ENCODE peak calls at places on chromosomes 12 and 14, in four cellular contexts. E is SK-N-SH, M is H1, D is HepG2. K is an unnamed sample.

GRCh38 chr12:8698132-8698829 is 490 bp downstream of the RIMKLB start:
- DNase-seq in E (peak), M (peak), D (no peak), K (peak)

GRCh38 chr12:130795906-130796305 is 43.1 kb downstream of the STX2 start:
- DNase-seq in E (no peak), M (no peak), D (no peak), K (no peak)

GRCh38 chr12:124829008-124829707 is 34.5 kb downstream of the SCARB1 start:
- DNase-seq in E (no peak), M (no peak), D (peak), K (peak)

GRCh38 chr14:102451064-102451352 is 58.6 kb downstream of the ANKRD9 start:
- DNase-seq in E (no peak), M (no peak), D (no peak), K (no peak)

GRCh38 chr14:96136361-96136760 is 68.3 kb upstream of the BDKRB2 start:
- DNase-seq in E (no peak), M (no peak), D (no peak), K (no peak)

GRCh38 chr14:50388256-50388931 is 8.3 kb downstream of the CDKL1 start:
- DNase-seq in E (no peak), M (no peak), D (no peak), K (no peak)

GRCh38 chr12:102388469-102388868 is 91.9 kb downstream of the IGF1 start:
- DNase-seq in E (no peak), M (no peak), D (peak), K (no peak)

GRCh38 chr14:100674897-100675618 is 51.6 kb upstream of the DLK1 start:
- DNase-seq in E (peak), M (no peak), D (no peak), K (no peak)

GRCh38 chr12:43316506-43316905 is 235.5 kb downstream of the ADAMTS20 start:
- DNase-seq in E (no peak), M (no peak), D (no peak), K (no peak)

GRCh38 chr14:56650075-56650474 is 70.5 kb downstream of the TMEM260 start:
- DNase-seq in E (no peak), M (no peak), D (no peak), K (no peak)

GRCh38 chr12:2336409-2336829 is 283.6 kb downstream of the CACNA1C start:
- DNase-seq in E (no peak), M (no peak), D (no peak), K (no peak)

GRCh38 chr12:76764856-76765255 is 941 bp downstream of the ZDHHC17 start:
- DNase-seq in E (peak), M (no peak), D (peak), K (no peak)

GRCh38 chr12:65959452-65959851 is 135.2 kb downstream of the HMGA2 start:
- DNase-seq in E (no peak), M (no peak), D (no peak), K (no peak)

GRCh38 chr12:104452046-104452445 is 4.7 kb upstream of the CHST11 start:
- DNase-seq in E (no peak), M (no peak), D (no peak), K (no peak)

GRCh38 chr14:55782166-55782565 is 202.2 kb downstream of the KTN1 start:
- DNase-seq in E (no peak), M (no peak), D (no peak), K (no peak)

GRCh38 chr12:119772431-119772830 is 104.5 kb downstream of the PRKAB1 start:
- DNase-seq in E (no peak), M (no peak), D (no peak), K (no peak)

GRCh38 chr14:64755661-64756265 is 51.5 kb downstream of the PLEKHG3 start:
- DNase-seq in E (no peak), M (no peak), D (no peak), K (no peak)

GRCh38 chr12:6817056-6817455 is 4.6 kb upstream of the GPR162 start:
- DNase-seq in E (no peak), M (no peak), D (no peak), K (no peak)

GRCh38 chr12:78087363-78087675 is 256.6 kb downstream of the NAV3 start:
- DNase-seq in E (no peak), M (no peak), D (no peak), K (no peak)

GRCh38 chr14:61997146-61997545 is 234.9 kb downstream of the SNAPC1 start:
- DNase-seq in E (no peak), M (no peak), D (no peak), K (no peak)

GRCh38 chr14:61994589-61994988 is 232.4 kb downstream of the SNAPC1 start:
- DNase-seq in E (no peak), M (no peak), D (no peak), K (no peak)

GRCh38 chr14:61988240-61988639 is 226.0 kb downstream of the SNAPC1 start:
- DNase-seq in E (no peak), M (no peak), D (no peak), K (no peak)

GRCh38 chr14:61992139-61992538 is 229.9 kb downstream of the SNAPC1 start:
- DNase-seq in E (no peak), M (no peak), D (no peak), K (peak)
- TF ChIP-seq JUND in E (no peak), M (no peak), D (no peak), K (no peak)

GRCh38 chr14:52879958-52880357 is 70.9 kb downstream of the FERMT2 start:
- DNase-seq in E (no peak), M (no peak), D (no peak), K (no peak)
- TF ChIP-seq JUND in E (no peak), M (no peak), D (no peak), K (no peak)

DNA sequence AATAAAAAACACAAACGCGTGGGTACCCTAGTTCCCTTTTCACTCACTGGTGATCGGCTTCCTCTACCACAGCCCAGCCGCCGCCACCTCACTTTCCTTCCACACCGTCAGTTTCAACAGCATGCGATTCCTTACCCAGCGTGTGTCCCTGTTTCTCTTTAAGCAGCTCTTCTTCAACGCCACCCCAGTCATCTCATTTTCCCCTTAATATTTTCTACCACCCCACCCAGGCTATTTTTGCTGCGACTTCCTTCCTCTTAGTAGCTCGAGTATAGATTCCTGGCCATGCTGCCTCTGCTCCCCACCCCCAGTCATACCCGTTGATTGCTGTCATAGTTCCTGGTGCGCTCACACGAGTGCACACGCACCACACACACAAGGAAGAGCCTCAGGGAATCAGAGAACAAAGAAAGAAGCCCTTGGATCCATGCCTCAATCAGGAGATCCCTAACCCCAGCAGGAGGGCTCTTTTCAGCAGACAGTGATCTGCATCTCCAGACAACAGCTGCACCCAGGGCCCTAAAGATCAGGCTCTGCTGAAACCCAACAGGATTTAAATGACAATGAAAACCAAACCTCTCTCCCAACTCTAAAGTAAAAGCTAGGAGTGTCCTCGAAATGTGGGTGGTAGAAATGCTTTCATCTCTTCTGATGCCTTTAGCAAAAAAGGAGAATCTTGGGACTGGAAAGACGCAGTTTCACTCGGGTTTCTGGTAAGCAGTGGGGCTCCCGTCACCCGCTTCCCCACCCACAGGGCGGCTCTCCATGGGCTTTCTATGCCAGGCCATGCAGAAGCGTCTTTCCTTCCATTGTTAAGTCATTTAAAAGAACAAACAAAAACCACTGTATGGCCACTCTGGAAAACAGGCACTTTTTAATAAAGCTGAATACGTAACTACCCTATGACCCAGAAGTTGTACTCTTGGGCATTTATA is 23.8 kb downstream of the VPS37B start:
- DNase-seq in E (peak), M (peak), D (no peak), K (peak)
- TF ChIP-seq JUND in E (no peak), M (no peak), D (no peak), K (no peak)

GRCh38 chr14:92694807-92695206 is 53.6 kb downstream of the LGMN start:
- DNase-seq in E (no peak), M (no peak), D (no peak), K (no peak)

GRCh38 chr14:92695562-92695961 is 52.9 kb downstream of the LGMN start:
- DNase-seq in E (no peak), M (no peak), D (no peak), K (no peak)

GRCh38 chr14:92693998-92694780 is 54.2 kb downstream of the LGMN start:
- DNase-seq in E (no peak), M (no peak), D (peak), K (peak)

GRCh38 chr14:92690171-92691011 is 58.0 kb downstream of the LGMN start:
- DNase-seq in E (peak), M (no peak), D (peak), K (peak)

GRCh38 chr14:92692822-92693226 is 55.6 kb downstream of the LGMN start:
- DNase-seq in E (peak), M (no peak), D (no peak), K (no peak)
- TF ChIP-seq JUND in E (no peak), M (no peak), D (no peak), K (no peak)

DNA sequence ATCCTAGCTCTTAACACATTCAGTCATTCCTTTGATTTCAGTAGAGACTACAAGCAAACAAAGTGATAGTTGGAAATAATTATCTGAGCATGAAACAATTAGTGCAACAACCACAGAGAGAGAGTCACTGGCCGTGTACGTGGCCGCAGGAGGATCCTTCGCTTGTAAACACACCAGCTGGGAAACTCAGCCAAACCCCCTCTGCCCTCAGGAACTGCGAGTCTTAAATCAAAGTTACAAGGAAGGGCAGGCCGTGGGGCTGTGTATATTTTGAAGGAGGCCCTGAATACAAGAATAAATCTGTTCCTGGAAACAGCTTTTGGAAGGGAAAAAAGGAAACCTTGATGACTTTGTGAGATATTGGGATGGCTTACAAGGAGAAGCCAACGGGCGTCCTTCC is 164.5 kb downstream of the ANO2 start:
- DNase-seq in E (no peak), M (peak), D (no peak), K (no peak)
- TF ChIP-seq JUND in E (no peak), M (no peak), D (no peak), K (no peak)